ENCODE peak calls at places on chromosomes 6 and 20, in six cellular contexts. G is GM12865, E is neural crest cell, K is H9, T is thoracic aorta, Y is AG10803. B is an unnamed sample.
A peak's percentile ranks its signal among the peaks of the same experiment; 100 is the strongest.

GRCh38 chr20:36017034-36017951 is 48.9 kb downstream of the CNBD2 start:
- DNase-seq in K (no peak), G (no peak), T (no peak), E (no peak), Y (peak; percentile 91), B (no peak)

GRCh38 chr6:116793224-116793623 is 27.7 kb upstream of the FAM162B start:
- DNase-seq in G (no peak), K (no peak), E (no peak), T (no peak), Y (no peak), B (no peak)

GRCh38 chr6:153595903-153596302 is 443.1 kb upstream of the OPRM1 start:
- DNase-seq in Y (no peak), K (no peak), G (no peak), T (no peak), E (no peak), B (no peak)

GRCh38 chr20:53774487-53775203 is 181.0 kb upstream of the ZNF217 start:
- DNase-seq in K (no peak), Y (peak; percentile 96), G (no peak), T (no peak), E (no peak), B (no peak)

GRCh38 chr6:98944598-98945011 is 3.1 kb downstream of the FBXL4 start:
- DNase-seq in E (no peak), Y (peak; percentile 37), G (no peak), K (no peak), T (no peak), B (no peak)

GRCh38 chr6:74091133-74091793 is 395.3 kb downstream of the CD109 start:
- DNase-seq in T (no peak), E (no peak), G (peak; percentile 42), K (no peak), Y (peak; percentile 58), B (peak; percentile 15)

GRCh38 chr20:63945921-63946920 is 10.0 kb downstream of the UCKL1 start:
- DNase-seq in Y (no peak), K (no peak), T (no peak), E (no peak), G (no peak), B (no peak)

GRCh38 chr6:107491791-107492674 is 2.1 kb downstream of the SOBP start:
- DNase-seq in Y (peak; percentile 63), E (no peak), K (no peak), G (no peak), T (no peak), B (no peak)

GRCh38 chr6:16656451-16656850 is 104.8 kb downstream of the ATXN1 start:
- DNase-seq in K (no peak), E (no peak), Y (no peak), T (no peak), G (no peak), B (no peak)

GRCh38 chr6:16752206-16752867 is 8.9 kb downstream of the ATXN1 start:
- DNase-seq in E (no peak), K (no peak), Y (peak; percentile 92), G (no peak), T (no peak), B (no peak)

GRCh38 chr6:160391419-160392116 is 43.4 kb downstream of the SLC22A3 start:
- DNase-seq in K (no peak), T (no peak), G (no peak), Y (no peak), E (no peak), B (no peak)

GRCh38 chr6:72787521-72788031 is 165.7 kb downstream of the KCNQ5 start:
- DNase-seq in K (peak; percentile 46), G (no peak), T (no peak), Y (peak; percentile 91), E (no peak), B (no peak)

GRCh38 chr6:83867527-83868161 is 8.2 kb downstream of the CYB5R4 start:
- DNase-seq in T (no peak), E (peak; percentile 3), G (peak; percentile 50), K (no peak), Y (peak; percentile 97), B (no peak)

GRCh38 chr6:151257984-151258445 is 18.2 kb downstream of the AKAP12 start:
- DNase-seq in T (no peak), E (peak; percentile 14), K (no peak), Y (peak; percentile 32), G (no peak), B (no peak)

GRCh38 chr20:46939031-46939430 is 44.4 kb downstream of the EYA2 start:
- DNase-seq in Y (no peak), T (no peak), K (peak; percentile 40), E (no peak), G (peak; percentile 15), B (no peak)
- TF ChIP-seq CTCF in Y (peak; percentile 13), T (no peak), K (peak; percentile 54), E (peak; percentile 52), G (no peak), B (no peak)

GRCh38 chr6:132041706-132042105 is 90.5 kb upstream of the CCN2 start:
- DNase-seq in Y (no peak), G (no peak), K (no peak), T (no peak), E (no peak), B (no peak)
- TF ChIP-seq CTCF in Y (no peak), G (no peak), K (no peak), T (no peak), E (no peak), B (no peak)

GRCh38 chr20:728022-728944 is 40.0 kb downstream of the SLC52A3 start:
- DNase-seq in G (peak; percentile 24), T (no peak), K (peak; percentile 89), Y (no peak), E (peak; percentile 71), B (peak; percentile 82)
- TF ChIP-seq CTCF in G (peak; percentile 49), T (peak; percentile 34), K (peak; percentile 86), Y (peak; percentile 47), E (peak; percentile 80), B (peak; percentile 44)

DNA sequence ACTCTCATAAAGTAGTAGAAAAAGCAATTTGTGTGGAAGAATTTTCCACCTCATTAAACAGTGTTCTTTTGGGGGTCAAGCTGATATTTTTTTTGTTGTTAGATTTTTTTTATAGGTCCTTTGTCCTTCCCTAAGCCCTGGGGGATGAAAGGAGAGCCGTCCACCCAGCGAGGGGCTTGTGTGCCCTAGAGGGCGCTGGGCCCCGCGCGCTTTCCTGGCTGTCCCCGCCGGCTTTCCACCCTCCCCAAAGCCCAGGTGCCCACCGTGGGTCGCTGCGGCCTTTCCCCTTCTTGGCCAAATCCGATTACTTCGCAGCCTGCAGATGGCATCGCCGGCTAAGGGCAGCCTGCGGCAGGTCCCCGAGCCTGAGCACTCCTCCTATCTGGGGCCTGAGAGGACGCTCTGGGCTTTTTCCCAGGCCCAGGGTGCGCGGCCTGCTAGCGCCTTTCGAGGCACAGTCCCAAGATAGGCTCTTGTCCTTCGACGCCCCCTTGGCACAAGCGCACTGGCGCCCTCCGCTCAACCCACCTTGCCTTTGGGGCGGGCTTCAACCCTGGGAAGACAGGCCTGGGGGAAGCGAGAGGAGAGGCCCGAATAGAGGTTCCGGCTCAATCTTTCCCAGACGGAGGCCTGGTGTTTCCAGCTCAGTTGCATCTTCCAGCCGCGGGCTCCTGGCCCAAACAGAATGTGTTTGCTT is 33.6 kb downstream of the TFAP2A start:
- DNase-seq in K (peak; percentile 76), T (no peak), Y (no peak), E (no peak), G (peak; percentile 40), B (peak; percentile 69)
- TF ChIP-seq CTCF in K (peak; percentile 55), T (no peak), Y (peak; percentile 8), E (peak; percentile 35), G (peak; percentile 28), B (peak; percentile 9)